ENCODE peak calls at places on chromosomes 7 and 10, in nine cellular contexts. R is stimulated activated effector memory CD8-positive, alpha-beta T cell treated with anti-CD3 and anti-CD28 coated beads, Interleukin-12 subunit alpha, Interleukin-12 subunit beta, amount 100 ng/mL, for 72 hours; G is stimulated activated CD8-positive, alpha-beta memory T cell treated with anti-CD3 and anti-CD28 coated beads, Interleukin-4, amount 100 ng/mL, for 48 hours; M is mammary epithelial cell; W is cardiac septum; K is upper lobe of right lung; Q is nucleus accumbens; A is stimulated activated CD4-positive, alpha-beta T cell treated with anti-CD3 and anti-CD28 coated beads, Interleukin-1b, Interleukin-23, amount 100 ng/mL, for 4 hours; I is stimulated activated naive CD8-positive, alpha-beta T cell treated with anti-CD3 and anti-CD28 coated beads, Interleukin-15, Interleukin-2, amounts not matched to agents 100 U/mL and 50 U/mL, for 24 hours. C is an unnamed sample.

GRCh38 chr7:114818501-114818900 is 103.4 kb upstream of the MDFIC start:
- DNase-seq in W (no peak), M (peak; percentile 87), G (no peak), I (no peak), K (no peak), A (no peak), Q (no peak), R (no peak), C (no peak)

GRCh38 chr10:132146941-132147915 is 39.5 kb upstream of the DPYSL4 start:
- DNase-seq in Q (no peak), K (peak; percentile 54), W (peak; percentile 75), G (no peak), I (no peak), M (no peak), R (no peak), A (no peak), C (no peak)

GRCh38 chr10:23512355-23513058 is 73.6 kb downstream of the OTUD1 start:
- DNase-seq in R (no peak), G (no peak), M (peak; percentile 77), A (no peak), W (no peak), I (no peak), K (no peak), Q (no peak), C (no peak)

GRCh38 chr10:121722665-121723064 is 124.4 kb upstream of the FGFR2 start:
- DNase-seq in R (no peak), A (no peak), Q (no peak), K (no peak), I (no peak), W (no peak), M (peak; percentile 94), G (no peak), C (no peak)

GRCh38 chr10:101095550-101096213 is 33.9 kb downstream of the KAZALD1 start:
- DNase-seq in M (peak; percentile 82), R (peak; percentile 86), K (peak; percentile 80), W (no peak), A (peak; percentile 56), Q (no peak), G (peak; percentile 86), I (peak; percentile 81), C (peak; percentile 88)

GRCh38 chr10:10677479-10677878 is 340.2 kb upstream of the CELF2 start:
- DNase-seq in K (peak; percentile 74), I (peak; percentile 32), A (peak; percentile 3), M (peak; percentile 5), W (no peak), G (peak; percentile 49), Q (no peak), R (no peak), C (peak; percentile 33)

GRCh38 chr10:84525120-84525806 is 196.9 kb downstream of the CCSER2 start:
- DNase-seq in G (no peak), Q (no peak), K (no peak), M (no peak), R (no peak), W (no peak), I (no peak), A (no peak), C (no peak)

GRCh38 chr10:33040436-33040835 is 82.4 kb upstream of the ITGB1 start:
- DNase-seq in R (no peak), W (no peak), Q (no peak), M (no peak), I (no peak), K (no peak), G (no peak), A (no peak), C (no peak)

GRCh38 chr7:2474224-2474623 is 2.0 kb downstream of the GRIFIN start:
- DNase-seq in K (no peak), A (no peak), I (no peak), W (no peak), Q (no peak), M (no peak), G (no peak), R (no peak), C (no peak)

GRCh38 chr7:117630907-117631564 is 151.2 kb downstream of the CFTR start:
- DNase-seq in M (no peak), A (no peak), G (no peak), I (no peak), W (no peak), K (no peak), R (no peak), Q (no peak), C (no peak)

GRCh38 chr10:132265878-132266496 is 41.8 kb downstream of the STK32C start:
- DNase-seq in R (no peak), Q (no peak), G (no peak), I (no peak), M (no peak), W (no peak), A (no peak), K (no peak), C (peak; percentile 32)

GRCh38 chr7:8261711-8262695 is at the start of gene ICA1:
- DNase-seq in G (peak; percentile 46), A (peak; percentile 17), R (peak; percentile 64), I (peak; percentile 40), Q (peak; percentile 38), K (peak; percentile 90), M (peak; percentile 58), W (peak; percentile 87), C (no peak)

GRCh38 chr10:33284945-33285344 is 49.5 kb downstream of the NRP1 start:
- DNase-seq in I (no peak), W (no peak), G (no peak), A (no peak), K (no peak), Q (no peak), M (no peak), R (no peak), C (no peak)

GRCh38 chr7:602341-603141 is 82.9 kb upstream of the PDGFA start:
- DNase-seq in I (peak; percentile 81), K (peak; percentile 85), A (peak; percentile 62), R (peak; percentile 89), M (no peak), W (no peak), G (peak; percentile 90), Q (no peak), C (no peak)

GRCh38 chr10:71357792-71358265 is 38.8 kb downstream of the SLC29A3 start:
- DNase-seq in Q (no peak), A (no peak), I (no peak), K (no peak), G (no peak), M (no peak), R (no peak), W (no peak), C (no peak)

GRCh38 chr10:5014936-5015335 is 11.3 kb upstream of the AKR1C2 start:
- DNase-seq in Q (no peak), A (no peak), G (no peak), R (no peak), K (no peak), I (no peak), W (no peak), M (no peak), C (no peak)

GRCh38 chr10:129756912-129757861 is 206.9 kb downstream of the EBF3 start:
- DNase-seq in G (peak; percentile 17), I (no peak), A (no peak), R (peak; percentile 29), Q (no peak), K (peak; percentile 62), W (peak; percentile 67), M (peak; percentile 14), C (no peak)

GRCh38 chr7:101108330-101108857 is 18.5 kb upstream of the SERPINE1 start:
- DNase-seq in G (no peak), I (no peak), W (peak; percentile 81), K (no peak), R (no peak), Q (no peak), A (no peak), M (peak; percentile 38), C (no peak)